ENCODE peak calls at places on chromosomes 7 and 10, in four cellular contexts. Q is heart right ventricle; N is ovary; G is CD8-positive, alpha-beta T cell. T is an unnamed sample. For H3K4me1 and H3K9me3, the result is how much of the 10 kb centered on the place peaks cover.

GRCh38 chr7:63521-64021 is 128.8 kb upstream of the FAM20C start:
- DNase-seq in Q (no peak), N (no peak), G (no peak), T (peak)

GRCh38 chr10:54139819-54140428 is 661.1 kb downstream of the PCDH15 start:
- DNase-seq in Q (no peak), N (no peak), G (no peak), T (no peak)

GRCh38 chr7:30863694-30864011 is 48.0 kb upstream of the AQP1 start:
- DNase-seq in Q (peak), N (no peak), G (no peak), T (no peak)

GRCh38 chr10:98309366-98310355 is 41.7 kb upstream of the LOXL4 start:
- DNase-seq in Q (peak), N (peak), G (no peak), T (peak)

GRCh38 chr10:80421369-80422220 is 13.2 kb downstream of the PRXL2A start:
- DNase-seq in Q (no peak), N (no peak), G (no peak), T (no peak)

GRCh38 chr7:128266891-128267839 is 26.1 kb downstream of the LEP start:
- DNase-seq in Q (peak), N (peak), G (no peak), T (no peak)

GRCh38 chr10:74988787-74989574 is 122.5 kb upstream of the SAMD8 start:
- DNase-seq in Q (no peak), N (no peak), G (no peak), T (no peak)

GRCh38 chr10:48536916-48537890 is 67.7 kb downstream of the ARHGAP22 start:
- DNase-seq in Q (no peak), N (no peak), G (no peak), T (no peak)

GRCh38 chr10:30228638-30229037 is 120.4 kb downstream of the MTPAP start:
- DNase-seq in Q (no peak), N (no peak), G (no peak), T (no peak)

GRCh38 chr10:122551450-122551849 is 9.1 kb upstream of the DMBT1 start:
- DNase-seq in Q (peak), N (no peak), G (peak), T (no peak)

GRCh38 chr7:127986581-127987461 is 44.4 kb downstream of the LRRC4 start:
- DNase-seq in Q (peak), N (peak), G (no peak), T (no peak)

GRCh38 chr7:149147072-149147729 is at the start of gene ZNF398:
- DNase-seq in Q (peak), N (peak), G (peak), T (peak)

GRCh38 chr10:33571616-33572015 is 237.1 kb upstream of the NRP1 start:
- DNase-seq in Q (no peak), N (no peak), G (no peak), T (no peak)

GRCh38 chr10:10256860-10257259 is 760.8 kb upstream of the CELF2 start:
- DNase-seq in Q (no peak), N (no peak), G (no peak), T (no peak)

GRCh38 chr10:46299531-46300366 is 13.0 kb downstream of the ANTXRL start:
- DNase-seq in Q (no peak), N (no peak), G (no peak), T (peak)

GRCh38 chr7:151607464-151607867 is 87.8 kb upstream of the RHEB start:
- DNase-seq in Q (no peak), N (no peak), G (no peak), T (no peak)

GRCh38 chr10:4391683-4392082 is 434.3 kb upstream of the AKR1E2 start:
- DNase-seq in Q (no peak), N (no peak), G (no peak), T (no peak)

GRCh38 chr7:1943933-1944618 is 274.0 kb downstream of the ELFN1 start:
- DNase-seq in Q (no peak), N (no peak), G (no peak), T (peak)

GRCh38 chr7:36266683-36267082 is 113.6 kb downstream of the EEPD1 start:
- DNase-seq in Q (no peak), N (no peak), G (no peak), T (no peak)
- H3K4me1 ChIP-seq in Q (under half), N (under half), G (under half), T (under half)

GRCh38 chr7:23467731-23468720 is 2.3 kb downstream of the IGF2BP3 start:
- DNase-seq in Q (no peak), N (no peak), G (no peak), T (no peak)
- H3K4me3 ChIP-seq in Q (no peak), N (no peak), G (peak), T (no peak)

DNA sequence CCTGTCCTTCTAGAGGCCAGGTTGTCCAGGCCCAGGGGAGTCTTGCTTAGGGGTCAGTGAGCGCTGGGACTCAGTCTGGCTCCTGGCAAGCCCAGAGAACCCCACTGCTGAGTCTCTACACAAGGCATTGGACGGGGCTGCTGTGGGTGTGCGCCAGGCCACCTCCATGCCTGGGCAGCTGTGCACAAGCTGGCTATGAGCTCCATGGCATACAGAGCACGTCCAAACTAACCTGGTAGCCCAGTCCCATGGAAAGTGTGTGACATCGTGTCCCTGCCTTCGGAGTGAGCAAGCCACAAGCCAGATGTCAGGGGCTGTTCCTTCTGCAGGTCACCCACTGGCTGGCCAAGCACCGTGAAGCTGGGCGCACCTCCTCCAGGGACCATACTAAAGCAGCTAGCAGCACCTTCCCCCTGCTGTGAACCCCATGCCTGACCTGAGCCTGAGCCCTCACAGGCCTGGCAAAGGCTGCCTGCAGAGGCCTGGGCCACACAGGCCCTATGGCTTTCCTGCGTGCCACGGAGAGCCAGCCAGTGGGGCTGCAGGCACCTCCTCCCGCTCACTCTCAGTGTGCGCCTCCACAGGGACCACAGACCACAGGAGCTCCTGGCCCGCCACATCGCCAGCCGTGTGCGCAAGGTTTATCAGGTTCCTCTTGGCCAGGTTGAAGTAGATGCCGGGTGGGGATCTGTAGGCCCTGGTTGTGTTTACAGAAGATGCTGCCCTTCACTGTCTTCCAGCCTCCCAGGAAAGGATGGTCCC is 219.8 kb downstream of the EBF3 start:
- DNase-seq in Q (no peak), N (no peak), G (no peak), T (no peak)
- H3K9me3 ChIP-seq in Q (under half), N (under half), G (under half), T (under half)

GRCh38 chr10:5891009-5891408 is 966 bp downstream of the FBH1 start:
- DNase-seq in Q (no peak), N (no peak), G (no peak), T (no peak)
- H3K4me1 ChIP-seq in Q (half or more), N (under half), G (under half), T (under half)

DNA sequence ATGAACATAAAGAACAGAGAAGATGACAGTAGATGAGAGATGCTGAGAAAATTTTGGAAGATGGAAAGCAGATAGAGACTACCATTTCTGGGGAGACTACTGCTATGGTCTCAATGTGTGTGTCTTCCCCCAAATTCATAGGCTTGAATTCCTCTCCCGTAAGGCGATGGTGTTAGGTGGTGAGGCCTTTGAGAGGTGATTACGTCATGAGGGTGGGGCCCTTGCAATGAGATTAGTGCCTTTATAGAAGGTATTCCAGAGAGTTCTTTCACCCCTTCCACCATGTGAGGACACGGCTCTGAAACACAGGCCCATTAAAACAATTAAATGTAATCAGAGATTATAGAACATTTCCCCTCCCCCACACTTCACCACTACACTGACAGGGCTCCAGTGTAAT is 23.9 kb downstream of the CARD11 start:
- DNase-seq in Q (no peak), N (no peak), G (no peak), T (peak)
- H3K4me3 ChIP-seq in Q (no peak), N (no peak), G (no peak), T (no peak)

GRCh38 chr10:131779661-131780394 is 121.0 kb upstream of the PPP2R2D start:
- DNase-seq in Q (no peak), N (no peak), G (no peak), T (no peak)

GRCh38 chr10:131778842-131779241 is 122.0 kb upstream of the PPP2R2D start:
- DNase-seq in Q (no peak), N (no peak), G (no peak), T (no peak)

GRCh38 chr10:131784363-131785120 is 116.3 kb upstream of the PPP2R2D start:
- DNase-seq in Q (no peak), N (no peak), G (no peak), T (no peak)

GRCh38 chr10:131781076-131781475 is 119.7 kb upstream of the PPP2R2D start:
- DNase-seq in Q (no peak), N (no peak), G (no peak), T (no peak)

GRCh38 chr10:131781791-131782190 is 119.0 kb upstream of the PPP2R2D start:
- DNase-seq in Q (no peak), N (no peak), G (no peak), T (no peak)
- H3K9me3 ChIP-seq in Q (under half), N (under half), G (under half), T (under half)

GRCh38 chr7:131586759-131587158 is 30.3 kb upstream of the PODXL start:
- DNase-seq in Q (no peak), N (no peak), G (no peak), T (no peak)

GRCh38 chr7:131586259-131586658 is 29.8 kb upstream of the PODXL start:
- DNase-seq in Q (peak), N (no peak), G (no peak), T (no peak)

GRCh38 chr7:131581241-131582157 is 25.1 kb upstream of the PODXL start:
- DNase-seq in Q (peak), N (peak), G (no peak), T (peak)

GRCh38 chr7:131587315-131587923 is 31.0 kb upstream of the PODXL start:
- DNase-seq in Q (no peak), N (no peak), G (no peak), T (no peak)

DNA sequence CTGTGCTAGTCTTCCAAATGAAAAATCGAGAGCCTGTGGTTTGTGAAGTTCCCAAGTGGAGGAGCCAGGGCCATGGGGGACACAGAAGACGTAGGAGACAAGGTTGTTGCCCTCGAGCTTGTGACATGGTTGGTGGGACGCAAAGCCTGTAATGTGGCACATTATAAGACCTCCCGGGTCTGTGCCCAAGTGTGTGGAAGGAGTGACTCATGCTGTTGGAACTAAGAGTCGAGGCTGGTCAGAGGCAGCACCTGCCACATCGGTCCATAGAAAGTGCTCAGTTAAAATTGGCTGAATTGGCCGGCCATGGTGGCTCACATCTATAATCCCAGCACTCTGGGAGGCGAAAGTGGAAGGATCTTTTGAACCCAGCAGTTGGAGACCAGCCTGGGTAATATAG is 27.0 kb upstream of the PODXL start:
- DNase-seq in Q (no peak), N (no peak), G (no peak), T (no peak)
- H3K4me1 ChIP-seq in Q (under half), N (under half), G (under half), T (under half)

GRCh38 chr10:133442191-133442966 is 11.4 kb upstream of the SCART1 start:
- DNase-seq in Q (no peak), N (no peak), G (no peak), T (peak)
- H3K4me3 ChIP-seq in Q (no peak), N (no peak), G (no peak), T (no peak)

GRCh38 chr10:37682617-37683016 is 174.8 kb downstream of the ZNF248 start:
- DNase-seq in Q (no peak), N (no peak), G (no peak), T (no peak)

GRCh38 chr10:37679465-37679864 is 177.9 kb downstream of the ZNF248 start:
- DNase-seq in Q (no peak), N (no peak), G (no peak), T (no peak)

GRCh38 chr10:37680243-37680683 is 177.1 kb downstream of the ZNF248 start:
- DNase-seq in Q (no peak), N (no peak), G (no peak), T (no peak)

GRCh38 chr10:37680716-37681616 is 176.4 kb downstream of the ZNF248 start:
- DNase-seq in Q (no peak), N (no peak), G (no peak), T (no peak)

GRCh38 chr10:37681617-37681999 is 175.8 kb downstream of the ZNF248 start:
- DNase-seq in Q (no peak), N (no peak), G (no peak), T (no peak)
- H3K9me3 ChIP-seq in Q (under half), N (under half), G (under half), T (under half)

GRCh38 chr10:127157506-127158205 is 38.7 kb downstream of the INSYN2A start:
- DNase-seq in Q (no peak), N (no peak), G (no peak), T (no peak)
- H3K4me1 ChIP-seq in Q (under half), N (under half), G (under half), T (under half)

T was measured in aorta.